ENCODE peak calls at places on chromosome 22, in nine cellular contexts. One of them, this sample, is unnamed.

GRCh38 chr22:35766654-35767580 is 49.2 kb downstream of the APOL5 start:
- DNase-seq in BE2C: no peak
- DNase-seq in brain microvascular endothelial cell: no peak
- DNase-seq in GM23248: peak; percentile 33
- DNase-seq in aorta: no peak
- DNase-seq in gastrocnemius medialis: no peak
- DNase-seq in H7: no peak
- DNase-seq in heart right ventricle: no peak
- DNase-seq in ovary: no peak
- DNase-seq in this sample: no peak

GRCh38 chr22:45671051-45671782 is 417 bp upstream of the ATXN10 start:
- DNase-seq in BE2C: peak; percentile 23
- DNase-seq in brain microvascular endothelial cell: no peak
- DNase-seq in GM23248: peak; percentile 51
- DNase-seq in aorta: no peak
- DNase-seq in gastrocnemius medialis: peak; percentile 17
- DNase-seq in H7: peak; percentile 97
- DNase-seq in heart right ventricle: no peak
- DNase-seq in ovary: peak; percentile 14
- DNase-seq in this sample: no peak

GRCh38 chr22:25726241-25726640 is 15.7 kb upstream of the MYO18B start:
- DNase-seq in BE2C: no peak
- DNase-seq in brain microvascular endothelial cell: no peak
- DNase-seq in GM23248: no peak
- DNase-seq in aorta: no peak
- DNase-seq in gastrocnemius medialis: no peak
- DNase-seq in H7: no peak
- DNase-seq in heart right ventricle: no peak
- DNase-seq in ovary: no peak
- DNase-seq in this sample: no peak

GRCh38 chr22:35615156-35615555 is 2.0 kb downstream of the MB start:
- DNase-seq in BE2C: no peak
- DNase-seq in brain microvascular endothelial cell: no peak
- DNase-seq in GM23248: peak; percentile 42
- DNase-seq in aorta: peak; percentile 67
- DNase-seq in gastrocnemius medialis: peak; percentile 96
- DNase-seq in H7: no peak
- DNase-seq in heart right ventricle: no peak
- DNase-seq in ovary: no peak
- DNase-seq in this sample: no peak

GRCh38 chr22:30392661-30393321 is 4.0 kb upstream of the SEC14L2 start:
- DNase-seq in BE2C: peak; percentile 48
- DNase-seq in brain microvascular endothelial cell: no peak
- DNase-seq in GM23248: peak; percentile 40
- DNase-seq in aorta: no peak
- DNase-seq in gastrocnemius medialis: no peak
- DNase-seq in H7: peak; percentile 64
- DNase-seq in heart right ventricle: no peak
- DNase-seq in ovary: no peak
- DNase-seq in this sample: no peak

GRCh38 chr22:19961868-19962245 is 20.2 kb upstream of the TXNRD2 start:
- DNase-seq in BE2C: peak; percentile 21
- DNase-seq in brain microvascular endothelial cell: no peak
- DNase-seq in GM23248: no peak
- DNase-seq in aorta: peak; percentile 62
- DNase-seq in gastrocnemius medialis: no peak
- DNase-seq in H7: no peak
- DNase-seq in heart right ventricle: no peak
- DNase-seq in ovary: no peak
- DNase-seq in this sample: no peak

GRCh38 chr22:30309981-30310672 is 16.6 kb downstream of the TBC1D10A start:
- DNase-seq in BE2C: no peak
- DNase-seq in brain microvascular endothelial cell: no peak
- DNase-seq in GM23248: peak; percentile 87
- DNase-seq in aorta: no peak
- DNase-seq in gastrocnemius medialis: peak; percentile 28
- DNase-seq in H7: no peak
- DNase-seq in heart right ventricle: no peak
- DNase-seq in ovary: no peak
- DNase-seq in this sample: no peak

GRCh38 chr22:40498454-40499186 is 128.2 kb downstream of the SGSM3 start:
- DNase-seq in BE2C: no peak
- DNase-seq in brain microvascular endothelial cell: peak; percentile 94
- DNase-seq in GM23248: peak; percentile 89
- DNase-seq in aorta: no peak
- DNase-seq in gastrocnemius medialis: no peak
- DNase-seq in H7: peak; percentile 27
- DNase-seq in heart right ventricle: no peak
- DNase-seq in ovary: no peak
- DNase-seq in this sample: no peak

GRCh38 chr22:23521442-23522113 is 58.5 kb downstream of the IGLL1 start:
- DNase-seq in BE2C: peak; percentile 99
- DNase-seq in brain microvascular endothelial cell: peak; percentile 74
- DNase-seq in GM23248: peak; percentile 99
- DNase-seq in aorta: peak; percentile 96
- DNase-seq in gastrocnemius medialis: peak; percentile 80
- DNase-seq in H7: peak; percentile 99
- DNase-seq in heart right ventricle: peak; percentile 90
- DNase-seq in ovary: peak; percentile 94
- DNase-seq in this sample: peak; percentile 40

GRCh38 chr22:18033204-18033998 is 9.0 kb upstream of the MICAL3 start:
- DNase-seq in BE2C: no peak
- DNase-seq in brain microvascular endothelial cell: no peak
- DNase-seq in GM23248: peak; percentile 76
- DNase-seq in aorta: no peak
- DNase-seq in gastrocnemius medialis: no peak
- DNase-seq in H7: no peak
- DNase-seq in heart right ventricle: no peak
- DNase-seq in ovary: peak; percentile 49
- DNase-seq in this sample: no peak

GRCh38 chr22:36326178-36327161 is 61.3 kb downstream of the MYH9 start:
- DNase-seq in BE2C: no peak
- DNase-seq in brain microvascular endothelial cell: no peak
- DNase-seq in GM23248: no peak
- DNase-seq in aorta: no peak
- DNase-seq in gastrocnemius medialis: no peak
- DNase-seq in H7: no peak
- DNase-seq in heart right ventricle: no peak
- DNase-seq in ovary: no peak
- DNase-seq in this sample: no peak

GRCh38 chr22:39251762-39252460 is 7.1 kb upstream of the PDGFB start:
- DNase-seq in BE2C: no peak
- DNase-seq in brain microvascular endothelial cell: no peak
- DNase-seq in GM23248: peak; percentile 38
- DNase-seq in aorta: no peak
- DNase-seq in gastrocnemius medialis: no peak
- DNase-seq in H7: peak; percentile 52
- DNase-seq in heart right ventricle: no peak
- DNase-seq in ovary: no peak
- DNase-seq in this sample: no peak

GRCh38 chr22:19895160-19895849 is 40.6 kb upstream of the GNB1L start:
- DNase-seq in BE2C: no peak
- DNase-seq in brain microvascular endothelial cell: no peak
- DNase-seq in GM23248: no peak
- DNase-seq in aorta: no peak
- DNase-seq in gastrocnemius medialis: no peak
- DNase-seq in H7: no peak
- DNase-seq in heart right ventricle: no peak
- DNase-seq in ovary: no peak
- DNase-seq in this sample: no peak

GRCh38 chr22:49953027-49953679 is 7.4 kb upstream of the PIM3 start:
- DNase-seq in BE2C: no peak
- DNase-seq in brain microvascular endothelial cell: no peak
- DNase-seq in GM23248: no peak
- DNase-seq in aorta: no peak
- DNase-seq in gastrocnemius medialis: peak; percentile 34
- DNase-seq in H7: no peak
- DNase-seq in heart right ventricle: no peak
- DNase-seq in ovary: no peak
- DNase-seq in this sample: no peak

DNA sequence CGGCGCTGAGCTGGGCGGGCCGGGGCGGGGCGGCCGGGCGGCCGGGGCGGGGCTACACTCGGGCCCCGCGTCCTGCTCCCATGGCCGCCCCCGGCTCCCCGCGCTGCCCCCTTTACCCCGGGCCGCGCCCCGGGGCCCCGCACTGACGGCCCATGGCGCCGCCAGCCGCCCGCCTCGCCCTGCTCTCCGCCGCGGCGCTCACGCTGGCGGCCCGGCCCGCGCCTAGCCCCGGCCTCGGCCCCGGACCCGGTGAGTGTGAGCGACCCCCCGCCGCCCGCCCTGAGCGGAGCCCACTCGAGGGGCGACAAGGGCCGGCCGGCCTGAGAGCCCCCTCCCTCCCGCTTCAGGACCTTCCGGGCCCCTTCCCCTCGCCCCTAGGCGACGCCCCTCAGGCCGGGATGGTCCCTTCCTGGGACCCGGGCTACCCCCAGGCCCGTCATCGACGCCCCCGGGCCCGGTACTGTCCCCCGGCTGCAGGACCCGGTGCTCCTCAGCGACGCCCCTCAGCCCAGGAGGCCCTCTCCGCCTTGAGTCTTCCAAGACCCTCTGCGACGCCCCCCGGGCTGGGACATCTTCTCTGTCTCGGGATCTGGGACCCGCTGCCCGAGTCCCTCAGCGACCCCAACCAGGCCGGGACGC is at the start of gene KREMEN1:
- DNase-seq in BE2C: no peak
- DNase-seq in brain microvascular endothelial cell: no peak
- DNase-seq in GM23248: no peak
- DNase-seq in aorta: no peak
- DNase-seq in gastrocnemius medialis: no peak
- DNase-seq in H7: no peak
- DNase-seq in heart right ventricle: peak; percentile 23
- DNase-seq in ovary: peak; percentile 41
- DNase-seq in this sample: no peak
- H3K27me3 ChIP-seq in BE2C: no peaks in the 10 kb centered on the region
- H3K27me3 ChIP-seq in brain microvascular endothelial cell: peaks cover 5% of the 10 kb centered on the region
- H3K27me3 ChIP-seq in GM23248: no peaks in the 10 kb centered on the region
- H3K27me3 ChIP-seq in aorta: no peaks in the 10 kb centered on the region
- H3K27me3 ChIP-seq in gastrocnemius medialis: no peaks in the 10 kb centered on the region
- H3K27me3 ChIP-seq in H7: peaks cover 40% of the 10 kb centered on the region
- H3K27me3 ChIP-seq in heart right ventricle: no peaks in the 10 kb centered on the region
- H3K27me3 ChIP-seq in ovary: no peaks in the 10 kb centered on the region
- H3K27me3 ChIP-seq in this sample: peaks cover 30% of the 10 kb centered on the region

GRCh38 chr22:26986051-26986881 is 328.9 kb downstream of the MIAT start:
- DNase-seq in BE2C: peak; percentile 74
- DNase-seq in brain microvascular endothelial cell: no peak
- DNase-seq in GM23248: no peak
- DNase-seq in aorta: no peak
- DNase-seq in gastrocnemius medialis: no peak
- DNase-seq in H7: peak; percentile 46
- DNase-seq in heart right ventricle: no peak
- DNase-seq in ovary: no peak
- DNase-seq in this sample: no peak

GRCh38 chr22:26981520-26981919 is 324.1 kb downstream of the MIAT start:
- DNase-seq in BE2C: no peak
- DNase-seq in brain microvascular endothelial cell: no peak
- DNase-seq in GM23248: no peak
- DNase-seq in aorta: peak; percentile 79
- DNase-seq in gastrocnemius medialis: no peak
- DNase-seq in H7: no peak
- DNase-seq in heart right ventricle: no peak
- DNase-seq in ovary: peak; percentile 16
- DNase-seq in this sample: no peak

GRCh38 chr22:26983311-26983710 is 325.9 kb downstream of the MIAT start:
- DNase-seq in BE2C: no peak
- DNase-seq in brain microvascular endothelial cell: no peak
- DNase-seq in GM23248: peak; percentile 20
- DNase-seq in aorta: no peak
- DNase-seq in gastrocnemius medialis: no peak
- DNase-seq in H7: no peak
- DNase-seq in heart right ventricle: no peak
- DNase-seq in ovary: no peak
- DNase-seq in this sample: no peak

GRCh38 chr22:26986884-26987283 is 329.5 kb downstream of the MIAT start:
- DNase-seq in BE2C: no peak
- DNase-seq in brain microvascular endothelial cell: no peak
- DNase-seq in GM23248: no peak
- DNase-seq in aorta: no peak
- DNase-seq in gastrocnemius medialis: no peak
- DNase-seq in H7: peak; percentile 19
- DNase-seq in heart right ventricle: no peak
- DNase-seq in ovary: no peak
- DNase-seq in this sample: no peak

DNA sequence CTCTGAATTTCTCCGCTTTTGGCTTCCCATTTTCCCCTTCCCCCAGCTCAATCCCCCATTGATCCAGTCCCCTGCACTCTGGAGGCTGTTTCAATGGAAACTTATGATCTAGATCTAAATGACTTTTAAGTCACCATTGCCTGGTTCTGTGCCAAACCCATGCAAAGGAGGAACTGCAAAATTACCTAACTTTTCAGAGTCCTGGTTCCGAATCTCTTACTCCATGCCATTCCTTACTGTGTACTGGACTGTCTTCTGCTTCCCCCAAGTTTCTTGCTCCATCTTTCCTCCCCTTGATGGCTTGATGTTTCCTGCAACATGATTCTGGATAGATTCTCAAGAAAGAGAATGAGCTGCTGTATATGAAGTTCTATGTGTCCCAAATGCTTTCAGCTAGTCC is 327.8 kb downstream of the MIAT start:
- DNase-seq in BE2C: no peak
- DNase-seq in brain microvascular endothelial cell: no peak
- DNase-seq in GM23248: no peak
- DNase-seq in aorta: no peak
- DNase-seq in gastrocnemius medialis: no peak
- DNase-seq in H7: no peak
- DNase-seq in heart right ventricle: no peak
- DNase-seq in ovary: no peak
- DNase-seq in this sample: no peak
- H3K27me3 ChIP-seq in BE2C: no peaks in the 10 kb centered on the region
- H3K27me3 ChIP-seq in brain microvascular endothelial cell: peaks cover 24% of the 10 kb centered on the region
- H3K27me3 ChIP-seq in GM23248: peaks cover 12% of the 10 kb centered on the region
- H3K27me3 ChIP-seq in aorta: no peaks in the 10 kb centered on the region
- H3K27me3 ChIP-seq in gastrocnemius medialis: no peaks in the 10 kb centered on the region
- H3K27me3 ChIP-seq in H7: no peaks in the 10 kb centered on the region
- H3K27me3 ChIP-seq in heart right ventricle: no peaks in the 10 kb centered on the region
- H3K27me3 ChIP-seq in ovary: no peaks in the 10 kb centered on the region
- H3K27me3 ChIP-seq in this sample: no peaks in the 10 kb centered on the region

DNA sequence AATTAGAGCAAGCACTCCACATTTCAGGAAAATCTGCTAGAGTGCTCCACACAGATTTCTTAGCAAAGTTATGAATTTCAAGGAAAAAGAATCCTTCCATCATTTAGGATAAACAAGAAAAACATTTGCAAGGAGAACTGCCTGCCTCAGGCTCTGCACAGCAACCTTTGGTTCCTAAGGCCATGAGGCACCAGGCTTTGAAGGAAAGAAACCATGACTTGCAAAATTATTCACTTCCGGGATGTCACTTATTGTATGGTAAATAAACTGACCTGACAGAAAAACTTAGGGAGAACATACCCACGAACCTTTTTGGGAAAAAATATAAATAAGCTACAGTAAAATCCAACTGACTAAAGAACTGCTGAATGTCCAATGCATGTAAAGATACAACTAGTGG is 89.9 kb upstream of the RTL6 start:
- DNase-seq in BE2C: no peak
- DNase-seq in brain microvascular endothelial cell: no peak
- DNase-seq in GM23248: no peak
- DNase-seq in aorta: no peak
- DNase-seq in gastrocnemius medialis: no peak
- DNase-seq in H7: no peak
- DNase-seq in heart right ventricle: no peak
- DNase-seq in ovary: no peak
- DNase-seq in this sample: no peak
- H3K27me3 ChIP-seq in BE2C: peaks cover 19% of the 10 kb centered on the region
- H3K27me3 ChIP-seq in brain microvascular endothelial cell: peaks cover 6% of the 10 kb centered on the region
- H3K27me3 ChIP-seq in GM23248: no peaks in the 10 kb centered on the region
- H3K27me3 ChIP-seq in aorta: no peaks in the 10 kb centered on the region
- H3K27me3 ChIP-seq in gastrocnemius medialis: no peaks in the 10 kb centered on the region
- H3K27me3 ChIP-seq in H7: no peaks in the 10 kb centered on the region
- H3K27me3 ChIP-seq in heart right ventricle: no peaks in the 10 kb centered on the region
- H3K27me3 ChIP-seq in ovary: no peaks in the 10 kb centered on the region
- H3K27me3 ChIP-seq in this sample: no peaks in the 10 kb centered on the region

GRCh38 chr22:37344735-37345462 is 62.6 kb downstream of the CYTH4 start:
- DNase-seq in BE2C: no peak
- DNase-seq in brain microvascular endothelial cell: no peak
- DNase-seq in GM23248: no peak
- DNase-seq in aorta: no peak
- DNase-seq in gastrocnemius medialis: no peak
- DNase-seq in H7: no peak
- DNase-seq in heart right ventricle: no peak
- DNase-seq in ovary: no peak
- DNase-seq in this sample: no peak
- H3K27me3 ChIP-seq in BE2C: no peaks in the 10 kb centered on the region
- H3K27me3 ChIP-seq in brain microvascular endothelial cell: peaks cover 16% of the 10 kb centered on the region
- H3K27me3 ChIP-seq in GM23248: no peaks in the 10 kb centered on the region
- H3K27me3 ChIP-seq in aorta: no peaks in the 10 kb centered on the region
- H3K27me3 ChIP-seq in gastrocnemius medialis: peaks cover 14% of the 10 kb centered on the region
- H3K27me3 ChIP-seq in H7: no peaks in the 10 kb centered on the region
- H3K27me3 ChIP-seq in heart right ventricle: no peaks in the 10 kb centered on the region
- H3K27me3 ChIP-seq in ovary: no peaks in the 10 kb centered on the region
- H3K27me3 ChIP-seq in this sample: no peaks in the 10 kb centered on the region

This sample was measured in effector memory CD4-positive, alpha-beta T cell.